ENCODE peak calls at places on chromosome 15, in seven cellular contexts. One of them, this sample, is unnamed. For H3K9me3 and H3K36me3, the result is how much of the 10 kb centered on the place peaks cover.

GRCh38 chr15:81391657-81392056 is 17.6 kb upstream of the TMC3 start:
- DNase-seq in tibial artery: no peak
- DNase-seq in PC-3: no peak
- DNase-seq in stomach: no peak
- DNase-seq in CD8-positive, alpha-beta T cell: no peak
- DNase-seq in K562: no peak
- DNase-seq in right lobe of liver: no peak
- DNase-seq in this sample: no peak

GRCh38 chr15:72340366-72340765 is 20.4 kb upstream of the CELF6 start:
- DNase-seq in CD8-positive, alpha-beta T cell: no peak
- DNase-seq in K562: no peak
- DNase-seq in tibial artery: no peak
- DNase-seq in PC-3: no peak
- DNase-seq in stomach: no peak
- DNase-seq in right lobe of liver: no peak
- DNase-seq in this sample: no peak

GRCh38 chr15:36798366-36798765 is 218.9 kb downstream of the CDIN1 start:
- DNase-seq in PC-3: peak
- DNase-seq in right lobe of liver: no peak
- DNase-seq in CD8-positive, alpha-beta T cell: no peak
- DNase-seq in stomach: no peak
- DNase-seq in tibial artery: no peak
- DNase-seq in K562: no peak
- DNase-seq in this sample: no peak

GRCh38 chr15:80849308-80849707 is 70.1 kb downstream of the CEMIP start:
- DNase-seq in right lobe of liver: no peak
- DNase-seq in CD8-positive, alpha-beta T cell: no peak
- DNase-seq in stomach: peak
- DNase-seq in K562: no peak
- DNase-seq in PC-3: peak
- DNase-seq in tibial artery: no peak
- DNase-seq in this sample: no peak

GRCh38 chr15:89052474-89052873 is 35.8 kb upstream of the ABHD2 start:
- DNase-seq in right lobe of liver: no peak
- DNase-seq in K562: no peak
- DNase-seq in tibial artery: no peak
- DNase-seq in stomach: no peak
- DNase-seq in CD8-positive, alpha-beta T cell: no peak
- DNase-seq in PC-3: no peak
- DNase-seq in this sample: no peak

GRCh38 chr15:76190767-76191538 is 120.3 kb downstream of the ETFA start:
- DNase-seq in right lobe of liver: peak
- DNase-seq in K562: peak
- DNase-seq in tibial artery: peak
- DNase-seq in stomach: peak
- DNase-seq in PC-3: peak
- DNase-seq in CD8-positive, alpha-beta T cell: peak
- DNase-seq in this sample: peak

GRCh38 chr15:85284497-85284896 is 95.9 kb upstream of the AKAP13 start:
- DNase-seq in CD8-positive, alpha-beta T cell: no peak
- DNase-seq in tibial artery: no peak
- DNase-seq in stomach: no peak
- DNase-seq in K562: no peak
- DNase-seq in PC-3: no peak
- DNase-seq in right lobe of liver: no peak
- DNase-seq in this sample: no peak

GRCh38 chr15:71570736-71571135 is 239.6 kb upstream of the NR2E3 start:
- DNase-seq in PC-3: no peak
- DNase-seq in stomach: no peak
- DNase-seq in right lobe of liver: no peak
- DNase-seq in CD8-positive, alpha-beta T cell: no peak
- DNase-seq in K562: no peak
- DNase-seq in tibial artery: no peak
- DNase-seq in this sample: no peak

GRCh38 chr15:99594916-99595315 is 29.1 kb downstream of the MEF2A start:
- DNase-seq in K562: no peak
- DNase-seq in stomach: no peak
- DNase-seq in tibial artery: no peak
- DNase-seq in PC-3: no peak
- DNase-seq in right lobe of liver: no peak
- DNase-seq in CD8-positive, alpha-beta T cell: no peak
- DNase-seq in this sample: no peak
- H3K9me3 ChIP-seq in K562: under half
- H3K9me3 ChIP-seq in stomach: under half
- H3K9me3 ChIP-seq in tibial artery: under half
- H3K9me3 ChIP-seq in PC-3: under half
- H3K9me3 ChIP-seq in right lobe of liver: under half
- H3K9me3 ChIP-seq in CD8-positive, alpha-beta T cell: under half
- H3K9me3 ChIP-seq in this sample: under half

DNA sequence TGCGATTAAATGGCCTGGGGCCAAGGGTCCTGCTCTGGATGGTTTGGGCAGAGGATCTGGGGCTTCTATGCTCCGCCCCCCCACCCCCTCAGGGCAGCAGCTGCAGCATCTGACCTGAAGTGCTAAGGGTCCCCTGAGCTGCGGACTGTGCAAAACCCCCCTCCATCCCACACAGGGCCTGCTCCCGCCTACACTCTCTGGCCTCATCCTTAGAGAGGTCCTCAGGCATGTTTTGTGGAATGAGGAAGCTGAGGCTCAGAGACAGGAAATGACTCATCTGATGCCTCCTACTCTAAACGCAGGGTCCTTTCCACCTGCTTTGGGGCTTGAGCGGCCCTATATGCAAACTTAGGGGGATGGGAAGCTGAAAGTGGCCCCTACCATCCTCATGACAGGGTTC is 59.5 kb upstream of the CTSH start:
- DNase-seq in PC-3: peak
- DNase-seq in K562: peak
- DNase-seq in tibial artery: no peak
- DNase-seq in stomach: no peak
- DNase-seq in right lobe of liver: no peak
- DNase-seq in CD8-positive, alpha-beta T cell: no peak
- DNase-seq in this sample: peak
- H3K4me3 ChIP-seq in PC-3: no peak
- H3K4me3 ChIP-seq in K562: no peak
- H3K4me3 ChIP-seq in tibial artery: no peak
- H3K4me3 ChIP-seq in stomach: no peak
- H3K4me3 ChIP-seq in right lobe of liver: no peak
- H3K4me3 ChIP-seq in CD8-positive, alpha-beta T cell: no peak
- H3K4me3 ChIP-seq in this sample: no peak

GRCh38 chr15:66748320-66748779 is 46.3 kb downstream of the SMAD6 start:
- DNase-seq in CD8-positive, alpha-beta T cell: no peak
- DNase-seq in stomach: no peak
- DNase-seq in tibial artery: no peak
- DNase-seq in PC-3: peak
- DNase-seq in right lobe of liver: no peak
- DNase-seq in K562: no peak
- DNase-seq in this sample: no peak

GRCh38 chr15:66751579-66751978 is 49.5 kb downstream of the SMAD6 start:
- DNase-seq in PC-3: peak
- DNase-seq in K562: no peak
- DNase-seq in right lobe of liver: no peak
- DNase-seq in CD8-positive, alpha-beta T cell: no peak
- DNase-seq in stomach: peak
- DNase-seq in tibial artery: no peak
- DNase-seq in this sample: no peak

GRCh38 chr15:66752078-66752477 is 50.0 kb downstream of the SMAD6 start:
- DNase-seq in stomach: no peak
- DNase-seq in tibial artery: no peak
- DNase-seq in PC-3: no peak
- DNase-seq in CD8-positive, alpha-beta T cell: no peak
- DNase-seq in K562: no peak
- DNase-seq in right lobe of liver: no peak
- DNase-seq in this sample: no peak

GRCh38 chr15:66750609-66751008 is 48.6 kb downstream of the SMAD6 start:
- DNase-seq in CD8-positive, alpha-beta T cell: no peak
- DNase-seq in K562: no peak
- DNase-seq in right lobe of liver: no peak
- DNase-seq in tibial artery: no peak
- DNase-seq in stomach: no peak
- DNase-seq in PC-3: no peak
- DNase-seq in this sample: no peak

DNA sequence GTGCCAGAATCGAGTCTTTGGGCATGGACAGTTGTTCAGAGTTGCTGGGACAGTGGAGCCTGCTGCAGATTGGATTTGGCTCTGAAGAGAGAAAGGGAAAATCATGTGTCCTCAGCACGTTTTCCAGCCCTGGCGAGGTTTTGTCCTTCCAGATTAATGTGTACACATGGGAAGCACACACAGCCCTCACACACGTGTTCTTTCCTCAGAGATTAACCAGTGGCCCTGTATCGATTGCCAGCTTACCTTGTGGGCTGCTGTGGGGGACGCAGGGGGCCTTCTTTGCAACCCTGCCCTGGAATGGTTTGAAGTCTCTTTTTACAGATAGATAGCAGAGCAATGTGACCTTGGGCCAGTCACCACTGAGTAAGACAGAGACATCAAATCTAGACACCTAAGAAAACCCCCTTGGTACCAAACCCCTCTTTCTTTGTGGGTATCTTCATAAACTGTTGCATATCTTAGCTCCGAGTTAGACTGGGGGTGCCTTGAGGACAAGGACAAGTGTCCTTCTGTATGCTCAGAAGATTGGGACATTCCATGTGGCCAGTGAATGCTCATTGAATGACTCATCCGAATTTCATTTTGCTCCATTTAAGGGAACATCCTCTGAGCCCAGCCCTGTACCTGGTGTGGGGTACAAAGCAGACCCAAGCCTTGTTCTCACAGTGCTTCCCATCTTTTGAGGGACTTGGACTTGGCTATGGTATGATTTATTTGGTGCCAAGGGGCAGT is 48.0 kb downstream of the SMAD6 start:
- DNase-seq in PC-3: peak
- DNase-seq in stomach: peak
- DNase-seq in tibial artery: no peak
- DNase-seq in CD8-positive, alpha-beta T cell: no peak
- DNase-seq in K562: no peak
- DNase-seq in right lobe of liver: no peak
- DNase-seq in this sample: no peak
- H3K36me3 ChIP-seq in PC-3: under half
- H3K36me3 ChIP-seq in stomach: under half
- H3K36me3 ChIP-seq in tibial artery: under half
- H3K36me3 ChIP-seq in CD8-positive, alpha-beta T cell: under half
- H3K36me3 ChIP-seq in K562: under half
- H3K36me3 ChIP-seq in right lobe of liver: under half
- H3K36me3 ChIP-seq in this sample: under half

DNA sequence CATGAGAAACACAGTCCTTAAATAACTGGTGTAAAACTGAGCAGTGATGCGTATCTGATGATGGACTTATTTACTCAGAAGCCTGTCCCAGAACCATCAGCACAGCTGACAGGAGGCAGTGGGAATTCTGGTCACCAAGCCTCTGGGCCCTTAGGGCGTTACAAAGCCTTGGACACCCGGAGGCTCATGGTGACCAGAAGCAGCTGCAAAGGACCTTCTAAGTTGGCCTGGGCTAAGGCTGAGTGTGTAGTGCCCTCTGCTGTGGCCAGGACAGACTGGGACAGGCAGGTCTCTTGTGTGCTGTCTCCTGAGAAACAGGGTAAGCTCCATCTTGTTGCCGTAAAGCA is 168.9 kb downstream of the ATP10A start:
- DNase-seq in tibial artery: no peak
- DNase-seq in CD8-positive, alpha-beta T cell: no peak
- DNase-seq in PC-3: no peak
- DNase-seq in K562: no peak
- DNase-seq in stomach: no peak
- DNase-seq in right lobe of liver: no peak
- DNase-seq in this sample: no peak
- H3K9me3 ChIP-seq in tibial artery: under half
- H3K9me3 ChIP-seq in CD8-positive, alpha-beta T cell: under half
- H3K9me3 ChIP-seq in PC-3: under half
- H3K9me3 ChIP-seq in K562: under half
- H3K9me3 ChIP-seq in stomach: under half
- H3K9me3 ChIP-seq in right lobe of liver: under half
- H3K9me3 ChIP-seq in this sample: under half